ENCODE peak calls at places on chromosomes 3 and 15, in four cellular contexts. R, Z, L and X are unnamed samples.

GRCh38 chr3:39644176-39644575 is 165.2 kb upstream of the MYRIP start:
- DNase-seq in Z (no peak), R (no peak), L (no peak), X (no peak)

GRCh38 chr3:125357032-125357658 is 18.0 kb downstream of the ZNF148 start:
- DNase-seq in L (no peak), Z (no peak), R (peak; percentile 58), X (no peak)

GRCh38 chr3:128360705-128361271 is 105.9 kb downstream of the DNAJB8 start:
- DNase-seq in L (no peak), Z (no peak), R (peak; percentile 91), X (no peak)

GRCh38 chr3:24505678-24506560 is 11.3 kb upstream of the THRB start:
- DNase-seq in Z (peak; percentile 39), L (no peak), R (no peak), X (no peak)

GRCh38 chr15:88794001-88794400 is 9.2 kb upstream of the ACAN start:
- DNase-seq in L (no peak), R (no peak), Z (no peak), X (no peak)

GRCh38 chr3:16059081-16059537 is 115.4 kb upstream of the GALNT15 start:
- DNase-seq in L (no peak), R (no peak), Z (no peak), X (no peak)

GRCh38 chr3:150327678-150328667 is 80.1 kb upstream of the TSC22D2 start:
- DNase-seq in Z (no peak), R (no peak), L (no peak), X (no peak)

GRCh38 chr3:123143669-123144411 is 57.9 kb upstream of the SEC22A start:
- DNase-seq in R (peak; percentile 58), L (no peak), Z (no peak), X (no peak)

GRCh38 chr3:67898916-67899315 is 244.5 kb upstream of the SUCLG2 start:
- DNase-seq in Z (no peak), R (no peak), L (no peak), X (no peak)

GRCh38 chr3:36701903-36702374 is 62.4 kb downstream of the DCLK3 start:
- DNase-seq in R (no peak), L (no peak), Z (no peak), X (peak; percentile 24)

GRCh38 chr15:72474466-72474911 is 359 bp downstream of the ARIH1 start:
- DNase-seq in L (no peak), Z (peak; percentile 39), R (no peak), X (no peak)

GRCh38 chr15:79878078-79878705 is 18.6 kb downstream of the MTHFS start:
- DNase-seq in L (peak; percentile 28), R (no peak), Z (no peak), X (no peak)
- TF ChIP-seq TCF7L2 in L (no peak), R (no peak), Z (no peak), X (no peak)

DNA sequence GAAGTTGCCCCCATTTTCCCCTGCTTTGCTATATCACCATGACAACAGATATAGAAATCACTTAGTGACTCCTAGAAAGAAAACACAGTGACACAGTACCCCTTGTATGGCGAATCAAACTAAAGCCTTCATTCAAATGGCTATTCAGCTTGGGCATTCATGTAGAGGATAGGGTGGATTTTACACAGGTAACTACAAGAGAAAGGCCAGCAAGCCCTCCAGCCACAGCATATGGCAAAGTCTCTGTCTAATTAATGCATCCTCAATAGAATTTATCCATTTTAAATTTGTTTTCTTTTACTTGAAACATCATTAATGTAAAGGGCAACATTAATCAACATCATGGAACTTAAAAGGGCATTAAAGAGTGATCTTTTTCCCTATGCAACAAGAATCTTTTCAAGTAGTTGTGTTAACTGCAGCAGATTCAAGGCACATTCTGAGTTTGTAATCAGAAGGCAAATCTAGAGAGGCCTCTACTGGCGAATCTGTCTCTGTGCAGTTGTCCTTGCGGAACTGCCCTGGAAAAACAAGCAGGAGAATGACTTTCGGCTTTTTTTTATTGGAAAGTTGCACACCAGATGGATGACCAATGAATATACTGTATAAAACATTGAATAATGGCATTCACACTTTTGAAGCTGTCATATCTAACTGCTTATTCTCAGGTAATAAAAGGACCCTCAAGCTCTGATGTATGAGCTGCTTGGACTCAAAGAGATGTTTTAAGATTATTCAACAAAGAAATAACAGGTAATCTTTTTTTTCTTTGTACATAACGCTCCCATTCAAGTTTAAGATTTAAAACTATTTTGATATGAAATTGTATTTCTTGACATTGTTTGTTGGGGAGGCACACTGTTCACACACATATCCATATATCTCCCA is 621.6 kb upstream of the AGTR1 start:
- DNase-seq in R (peak; percentile 16), L (peak; percentile 38), Z (no peak), X (no peak)
- TF ChIP-seq TCF7L2 in R (no peak), L (no peak), Z (no peak), X (no peak)

DNA sequence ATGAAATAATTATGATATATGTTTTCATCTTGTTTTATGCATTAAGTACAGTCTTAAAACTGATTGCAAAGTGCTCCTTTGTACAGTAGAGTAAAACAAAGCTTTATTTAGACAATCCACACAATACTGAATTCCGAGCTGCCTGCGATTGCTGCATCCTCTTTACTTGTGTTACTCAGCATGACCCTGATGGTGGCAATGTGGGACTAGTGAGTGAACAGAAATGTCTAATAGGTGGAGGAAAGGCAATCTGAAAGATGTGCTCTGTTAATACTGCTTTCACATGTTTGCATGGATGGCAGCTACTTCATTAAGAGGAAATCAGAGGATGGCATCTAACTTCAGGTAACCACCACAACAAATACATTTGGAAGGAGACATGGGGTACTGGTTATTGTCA is 930.4 kb upstream of the SEMA6D start:
- DNase-seq in L (no peak), Z (no peak), R (no peak), X (no peak)
- TF ChIP-seq TCF7L2 in L (no peak), Z (no peak), R (no peak), X (no peak)

GRCh38 chr3:149080699-149081091 is 5.6 kb downstream of the HLTF start:
- DNase-seq in L (no peak), R (no peak), Z (no peak), X (no peak)
- TF ChIP-seq TCF7L2 in L (no peak), R (no peak), Z (no peak), X (no peak)

GRCh38 chr15:31379042-31379441 is 52.4 kb downstream of the KLF13 start:
- DNase-seq in Z (no peak), R (no peak), L (no peak), X (no peak)
- TF ChIP-seq TCF7L2 in Z (no peak), R (no peak), L (no peak), X (no peak)

GRCh38 chr3:89025185-89025584 is 82.2 kb upstream of the EPHA3 start:
- DNase-seq in Z (no peak), R (no peak), L (no peak), X (no peak)
- TF ChIP-seq TCF7L2 in Z (no peak), R (no peak), L (no peak), X (no peak)

GRCh38 chr3:194141415-194142155 is 5.6 kb downstream of the HES1 start:
- DNase-seq in L (peak; percentile 82), R (peak; percentile 78), Z (peak; percentile 91), X (no peak)
- TF ChIP-seq TCF7L2 in L (peak; percentile 46), R (no peak), Z (no peak), X (no peak)

GRCh38 chr3:72890166-72890925 is 2.5 kb downstream of the GXYLT2 start:
- DNase-seq in R (peak; percentile 11), Z (no peak), L (no peak), X (no peak)

GRCh38 chr3:72887723-72888545 is at the start of gene GXYLT2:
- DNase-seq in Z (peak; percentile 62), L (no peak), R (peak; percentile 48), X (no peak)

GRCh38 chr3:72889310-72890165 is 1.7 kb downstream of the GXYLT2 start:
- DNase-seq in L (no peak), Z (no peak), R (no peak), X (no peak)

GRCh38 chr3:72887378-72887722 is 496 bp upstream of the GXYLT2 start:
- DNase-seq in Z (no peak), R (no peak), L (no peak), X (no peak)

DNA sequence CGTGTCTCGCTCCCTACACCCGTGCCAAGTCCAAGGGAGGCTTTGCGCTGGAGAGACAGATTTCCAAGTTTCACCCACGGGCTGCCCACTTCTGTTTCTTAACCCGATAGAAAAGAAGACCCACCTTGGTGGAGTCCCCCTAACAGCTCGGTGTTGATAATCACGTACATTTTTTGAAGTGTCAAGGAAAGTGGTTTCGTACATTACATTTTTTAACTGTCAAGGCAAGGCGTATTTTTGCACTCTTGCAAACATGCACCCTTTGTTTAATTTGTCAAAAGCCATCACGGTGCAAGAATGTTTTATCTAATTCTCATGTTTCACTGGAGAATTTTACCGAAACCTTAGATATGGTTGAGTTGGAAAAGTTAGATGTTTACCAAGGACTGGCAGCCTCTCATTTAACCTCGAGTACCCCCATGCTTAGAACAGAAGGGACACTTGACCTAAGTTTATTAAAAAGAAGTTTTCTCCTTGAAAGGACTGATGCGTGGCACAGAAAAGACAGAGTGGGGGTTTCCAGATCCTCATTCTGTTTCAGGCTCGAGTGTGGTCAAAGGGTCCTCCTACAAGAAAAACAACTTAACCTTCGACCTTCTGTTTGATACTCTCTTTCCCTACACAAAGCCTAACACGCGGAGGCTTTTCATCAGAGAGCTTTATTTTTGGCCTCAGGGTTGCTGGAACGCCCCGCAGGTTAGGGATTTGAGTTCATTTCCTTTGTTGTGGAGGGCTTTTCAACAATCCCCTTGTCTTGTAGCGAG is 882 bp downstream of the GXYLT2 start:
- DNase-seq in Z (no peak), R (peak; percentile 51), L (no peak), X (no peak)
- TF ChIP-seq TCF7L2 in Z (no peak), R (no peak), L (no peak), X (no peak)

GRCh38 chr3:13220991-13221390 is 147.8 kb upstream of the IQSEC1 start:
- DNase-seq in L (no peak), Z (no peak), R (no peak), X (no peak)
- TF ChIP-seq TCF7L2 in L (no peak), Z (no peak), R (no peak), X (no peak)

DNA sequence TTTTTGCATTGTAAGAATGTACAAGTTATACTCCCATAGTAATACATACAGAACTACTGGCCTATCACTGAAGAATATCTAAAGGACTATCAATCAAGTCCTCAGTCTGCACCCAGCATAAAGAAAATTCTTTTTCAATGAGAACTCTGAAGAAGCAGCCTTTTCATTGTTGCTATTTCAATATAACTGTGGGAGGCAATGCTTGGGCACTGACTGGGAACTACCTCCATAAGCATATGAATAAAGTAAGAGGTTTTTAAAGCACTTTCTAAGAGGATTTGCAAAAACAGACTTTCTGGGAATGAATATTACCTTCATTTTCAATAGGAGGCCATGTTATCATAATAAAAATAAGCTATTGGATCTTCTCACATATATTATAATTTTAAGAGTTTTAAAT is 24.6 kb upstream of the NECTIN3 start:
- DNase-seq in L (no peak), R (no peak), Z (no peak), X (no peak)
- TF ChIP-seq TCF7L2 in L (no peak), R (no peak), Z (no peak), X (no peak)